ENCODE peak calls at places on chromosomes 7 and 10, in four cellular contexts. D is thyroid gland, S is GM23248, F is pancreas. I is an unnamed sample.

GRCh38 chr10:24697080-24697479 is 26.6 kb downstream of the ARHGAP21 start:
- DNase-seq in F (no peak), D (no peak), S (no peak), I (no peak)

GRCh38 chr7:34385385-34385784 is 272.6 kb upstream of the NPSR1 start:
- DNase-seq in S (no peak), F (no peak), D (no peak), I (no peak)

GRCh38 chr7:3960045-3960772 is 659.2 kb downstream of the SDK1 start:
- DNase-seq in D (no peak), F (no peak), S (no peak), I (no peak)

GRCh38 chr10:36476399-36476798 is 649.0 kb upstream of the ANKRD30A start:
- DNase-seq in S (no peak), F (no peak), D (no peak), I (no peak)

GRCh38 chr7:519429-519973 is at the start of gene PDGFA:
- DNase-seq in F (peak), D (peak), S (peak), I (no peak)

GRCh38 chr10:31619410-31620095 is 300.5 kb downstream of the ZEB1 start:
- DNase-seq in S (peak), F (no peak), D (no peak), I (no peak)

GRCh38 chr10:71344916-71345557 is 26.0 kb downstream of the SLC29A3 start:
- DNase-seq in D (peak), S (no peak), F (no peak), I (no peak)

GRCh38 chr7:91913612-91914011 is 27.1 kb upstream of the AKAP9 start:
- DNase-seq in S (peak), F (no peak), D (no peak), I (no peak)

GRCh38 chr10:95183132-95183450 is 10.9 kb upstream of the ACSM6 start:
- DNase-seq in F (no peak), D (no peak), S (no peak), I (no peak)

GRCh38 chr7:100215895-100216294 is 3.9 kb upstream of the PVRIG start:
- DNase-seq in D (no peak), F (no peak), S (peak), I (no peak)

GRCh38 chr7:116347151-116347832 is 137.0 kb downstream of the TES start:
- DNase-seq in D (no peak), F (no peak), S (no peak), I (no peak)

GRCh38 chr10:17023386-17024298 is 106.0 kb downstream of the CUBN start:
- DNase-seq in S (peak), D (peak), F (peak), I (peak)
- H3K27ac ChIP-seq in S (peak), D (peak), F (no peak), I (peak)

GRCh38 chr7:75038508-75038907 is 35.1 kb downstream of the RCC1L start:
- DNase-seq in F (no peak), D (no peak), S (no peak), I (no peak)
- H3K27ac ChIP-seq in F (no peak), D (no peak), S (no peak), I (no peak)

GRCh38 chr7:151035902-151036301 is 7.7 kb downstream of the ABCB8 start:
- DNase-seq in D (no peak), F (no peak), S (no peak), I (no peak)

GRCh38 chr7:151032936-151033863 is 5.0 kb downstream of the ABCB8 start:
- DNase-seq in F (no peak), D (no peak), S (no peak), I (no peak)

GRCh38 chr7:151034312-151035023 is 6.2 kb downstream of the ABCB8 start:
- DNase-seq in D (no peak), S (no peak), F (no peak), I (no peak)

GRCh38 chr7:151035024-151035717 is 6.9 kb downstream of the ABCB8 start:
- DNase-seq in S (no peak), F (no peak), D (no peak), I (no peak)

DNA sequence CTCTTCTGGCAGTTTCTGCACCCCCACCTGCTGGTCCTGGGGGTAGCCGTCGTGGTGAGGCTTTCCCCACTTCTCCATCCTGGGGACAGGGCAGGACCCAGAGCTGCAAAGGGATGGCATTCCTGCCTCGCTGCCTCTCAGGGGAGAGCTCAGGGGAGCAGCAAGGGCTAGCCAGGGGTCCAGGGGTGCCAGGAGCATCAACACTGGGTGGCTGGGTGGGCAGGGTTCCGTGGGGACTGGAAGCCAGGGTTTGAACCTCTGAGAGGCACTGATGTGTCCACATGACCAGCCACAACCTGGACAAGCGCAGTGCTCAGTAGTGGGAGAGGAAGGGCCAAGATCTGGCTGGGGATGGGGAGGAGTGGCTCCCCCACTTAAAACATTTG is 5.6 kb downstream of the ABCB8 start:
- DNase-seq in S (no peak), D (no peak), F (no peak), I (no peak)
- H3K27ac ChIP-seq in S (no peak), D (no peak), F (no peak), I (no peak)

DNA sequence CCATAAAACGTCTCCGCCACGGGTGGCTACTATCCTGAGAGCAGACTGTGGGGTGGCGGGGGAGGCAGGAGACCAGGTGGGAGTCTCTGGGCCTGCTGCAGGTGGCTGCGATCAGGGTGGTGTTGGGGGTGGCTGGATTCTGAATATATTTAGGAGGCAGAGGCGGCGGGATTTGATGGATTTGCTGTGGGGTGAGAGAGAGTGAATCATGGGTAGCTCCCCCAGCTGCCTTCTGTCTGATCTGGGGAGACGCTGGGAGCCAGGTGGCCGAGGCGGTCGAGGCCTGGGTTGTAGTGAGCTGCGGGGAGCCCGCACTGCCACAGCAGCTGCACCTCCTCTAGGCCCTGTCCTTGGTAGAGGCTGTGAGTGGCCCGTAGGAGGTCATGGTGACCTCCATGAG is 48.2 kb upstream of the PFKFB3 start:
- DNase-seq in D (no peak), S (no peak), F (no peak), I (no peak)
- H3K27ac ChIP-seq in D (no peak), S (no peak), F (no peak), I (no peak)

DNA sequence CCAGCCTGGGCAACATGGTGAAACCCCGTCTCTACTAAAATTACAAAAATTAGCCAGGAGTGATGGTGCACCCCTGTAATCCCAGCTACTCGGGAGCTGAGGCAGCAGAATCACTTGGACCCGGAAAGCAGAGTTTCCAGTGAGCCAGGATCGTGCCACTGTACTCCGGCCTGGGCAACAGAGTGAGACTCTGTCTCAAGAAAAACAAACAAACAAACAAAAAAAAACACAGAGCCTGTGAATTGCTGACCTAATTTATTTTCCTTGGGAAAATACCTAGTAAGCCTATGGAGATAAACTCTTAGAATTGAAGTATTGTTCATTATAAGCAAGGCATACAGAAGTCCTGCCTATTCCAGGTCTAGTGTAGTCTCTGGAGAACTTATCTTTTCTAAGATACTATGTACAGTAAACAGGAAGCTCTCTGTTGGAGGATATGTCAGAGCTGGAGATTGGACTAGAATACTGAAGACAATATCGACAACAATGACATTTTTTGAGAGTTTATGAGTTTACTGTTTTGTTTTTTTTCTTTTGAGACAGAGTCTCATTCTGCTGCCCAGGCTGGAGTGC is 14.9 kb downstream of the GTF2I start:
- DNase-seq in S (no peak), D (no peak), F (no peak), I (no peak)
- H3K27ac ChIP-seq in S (no peak), D (peak), F (no peak), I (no peak)

DNA sequence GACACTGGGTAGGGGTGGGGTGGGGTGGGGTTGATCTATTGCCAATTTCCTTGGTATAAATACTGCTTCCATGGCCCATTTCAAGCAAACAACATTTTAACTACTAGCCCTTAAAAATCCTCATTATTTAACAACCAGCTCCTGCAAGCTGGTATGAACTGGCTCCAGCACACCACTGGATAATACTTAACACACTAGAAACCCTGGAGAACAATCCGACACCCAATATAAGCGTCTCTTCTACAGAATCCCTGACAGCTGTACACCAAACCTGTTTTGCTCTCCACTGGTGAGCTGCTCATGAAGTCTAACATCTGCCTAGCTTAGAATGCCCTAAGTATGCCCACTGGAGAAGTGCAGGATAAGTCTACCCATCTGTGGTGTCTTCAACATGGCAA is 116.8 kb downstream of the HIPK2 start:
- DNase-seq in S (no peak), D (no peak), F (no peak), I (no peak)
- H3K27ac ChIP-seq in S (no peak), D (peak), F (no peak), I (no peak)

GRCh38 chr7:127380479-127380878 is 12.0 kb downstream of the ZNF800 start:
- DNase-seq in S (no peak), F (no peak), D (no peak), I (no peak)
- H3K27ac ChIP-seq in S (no peak), F (no peak), D (no peak), I (no peak)

DNA sequence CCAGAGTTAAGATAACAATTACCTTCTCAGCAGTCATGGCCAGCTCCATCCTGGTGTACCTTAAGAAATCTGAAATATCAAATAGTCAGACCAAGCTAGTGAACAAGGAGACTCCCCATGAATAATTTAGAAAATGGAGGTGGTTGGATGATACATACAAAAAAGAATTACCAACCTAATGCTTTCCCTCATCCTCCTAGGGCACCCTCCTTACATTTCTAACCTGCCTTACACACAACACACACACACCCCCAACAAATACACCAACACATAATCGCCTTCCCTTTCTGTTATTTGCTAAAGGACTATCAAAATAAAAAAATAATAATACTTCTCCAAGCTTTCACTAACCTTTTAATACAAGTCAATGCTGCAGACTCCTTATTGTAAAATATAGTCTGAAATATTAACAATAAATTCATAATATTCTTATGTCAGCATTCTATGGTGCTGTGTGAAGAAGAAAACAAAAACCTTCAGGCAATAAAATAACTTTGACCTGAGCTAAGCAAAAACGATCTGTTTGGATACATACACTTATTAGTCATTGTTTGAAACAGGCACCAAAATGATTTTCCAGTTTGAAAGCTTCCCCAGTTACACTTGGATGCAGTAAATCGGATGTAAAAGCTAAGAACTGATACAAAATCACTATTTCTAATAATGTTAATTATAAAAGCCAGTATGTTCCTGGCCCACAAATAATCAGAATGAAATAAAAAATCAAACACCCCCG is 3.4 kb downstream of the TWIST1 start:
- DNase-seq in D (no peak), F (no peak), S (peak), I (no peak)
- H3K27ac ChIP-seq in D (no peak), F (no peak), S (peak), I (no peak)

GRCh38 chr7:74481458-74482324 is 28.0 kb downstream of the GTF2IRD1 start:
- DNase-seq in F (no peak), S (peak), D (no peak), I (peak)
- H3K27ac ChIP-seq in F (peak), S (peak), D (peak), I (peak)